ENCODE peak calls at places on chromosome 7, in eight cellular contexts. U is HCT116, R is fibroblast of lung, N is mesendoderm, Q is mammary epithelial cell, D is PC-3, K is SK-N-SH, A is Karpas-422. O is an unnamed sample.

GRCh38 chr7:110407242-110407641 is 683.7 kb upstream of the LRRN3 start:
- DNase-seq in U (no peak), R (no peak), N (no peak), Q (no peak), D (no peak), K (no peak), A (no peak), O (no peak)

GRCh38 chr7:28623863-28624262 is 211.5 kb downstream of the CREB5 start:
- DNase-seq in U (peak; percentile 23), R (no peak), N (peak; percentile 36), Q (peak; percentile 23), D (peak; percentile 48), K (peak; percentile 11), A (peak; percentile 77), O (no peak)

GRCh38 chr7:125568799-125569198 is 639.2 kb upstream of the POT1 start:
- DNase-seq in U (no peak), R (no peak), N (no peak), Q (no peak), D (no peak), K (no peak), A (no peak), O (no peak)

GRCh38 chr7:11343818-11344413 is 370.2 kb downstream of the PHF14 start:
- DNase-seq in U (peak; percentile 22), R (peak; percentile 30), N (peak; percentile 53), Q (peak; percentile 28), D (peak; percentile 78), K (peak; percentile 22), A (peak; percentile 86), O (no peak)

GRCh38 chr7:101507791-101508252 is 121.3 kb downstream of the MYL10 start:
- DNase-seq in U (peak; percentile 63), R (peak; percentile 26), N (peak; percentile 91), Q (peak; percentile 9), D (peak; percentile 64), K (peak; percentile 86), A (peak; percentile 83), O (peak; percentile 91)

GRCh38 chr7:11373546-11374142 is 400.0 kb downstream of the PHF14 start:
- DNase-seq in U (peak; percentile 23), R (peak; percentile 10), N (peak; percentile 24), Q (peak; percentile 3), D (peak; percentile 54), K (peak; percentile 14), A (peak; percentile 69), O (no peak)

GRCh38 chr7:47669178-47669878 is 87.4 kb upstream of the TNS3 start:
- DNase-seq in U (no peak), R (peak; percentile 97), N (peak; percentile 40), Q (peak; percentile 65), D (peak; percentile 92), K (no peak), A (peak; percentile 94), O (no peak)

GRCh38 chr7:921581-922333 is 32.7 kb downstream of the ADAP1 start:
- DNase-seq in U (no peak), R (no peak), N (no peak), Q (no peak), D (no peak), K (no peak), A (no peak), O (no peak)

GRCh38 chr7:8161398-8161828 is 100.6 kb downstream of the ICA1 start:
- DNase-seq in U (no peak), R (no peak), N (no peak), Q (no peak), D (no peak), K (no peak), A (no peak), O (no peak)

GRCh38 chr7:94423865-94424264 is 29.2 kb downstream of the COL1A2 start:
- DNase-seq in U (no peak), R (peak; percentile 73), N (no peak), Q (peak; percentile 43), D (peak; percentile 49), K (no peak), A (no peak), O (no peak)

GRCh38 chr7:128883622-128884549 is 21.2 kb downstream of the ATP6V1F start:
- DNase-seq in U (peak; percentile 58), R (peak; percentile 35), N (peak; percentile 83), Q (peak; percentile 47), D (peak; percentile 81), K (peak; percentile 96), A (peak; percentile 96), O (peak; percentile 97)

GRCh38 chr7:97971120-97971989 is 18.6 kb downstream of the OCM2 start:
- DNase-seq in U (no peak), R (peak; percentile 39), N (peak; percentile 14), Q (peak; percentile 33), D (peak; percentile 19), K (peak; percentile 55), A (peak; percentile 72), O (no peak)

GRCh38 chr7:130733866-130734524 is at the start of gene KLF14:
- DNase-seq in U (peak; percentile 10), R (peak; percentile 23), N (peak; percentile 39), Q (peak; percentile 19), D (no peak), K (peak; percentile 88), A (peak; percentile 50), O (peak; percentile 69)

GRCh38 chr7:39465055-39465929 is 100.9 kb upstream of the YAE1 start:
- DNase-seq in U (peak; percentile 56), R (peak; percentile 66), N (peak; percentile 82), Q (peak; percentile 39), D (peak; percentile 65), K (peak; percentile 63), A (peak; percentile 81), O (peak; percentile 82)

GRCh38 chr7:127474457-127474856 is 81.9 kb upstream of the ZNF800 start:
- DNase-seq in U (no peak), R (peak; percentile 11), N (peak; percentile 31), Q (peak; percentile 3), D (peak; percentile 3), K (no peak), A (no peak), O (no peak)

GRCh38 chr7:20513341-20513740 is 102.1 kb upstream of the ABCB5 start:
- DNase-seq in U (no peak), R (peak; percentile 71), N (no peak), Q (no peak), D (no peak), K (no peak), A (no peak), O (no peak)

GRCh38 chr7:900331-901040 is 24.1 kb downstream of the GET4 start:
- DNase-seq in U (no peak), R (no peak), N (no peak), Q (no peak), D (no peak), K (no peak), A (no peak), O (no peak)

GRCh38 chr7:124856299-124856888 is 73.2 kb downstream of the POT1 start:
- DNase-seq in U (peak; percentile 32), R (peak; percentile 42), N (peak; percentile 51), Q (peak; percentile 29), D (peak; percentile 67), K (peak; percentile 37), A (peak; percentile 79), O (no peak)

DNA sequence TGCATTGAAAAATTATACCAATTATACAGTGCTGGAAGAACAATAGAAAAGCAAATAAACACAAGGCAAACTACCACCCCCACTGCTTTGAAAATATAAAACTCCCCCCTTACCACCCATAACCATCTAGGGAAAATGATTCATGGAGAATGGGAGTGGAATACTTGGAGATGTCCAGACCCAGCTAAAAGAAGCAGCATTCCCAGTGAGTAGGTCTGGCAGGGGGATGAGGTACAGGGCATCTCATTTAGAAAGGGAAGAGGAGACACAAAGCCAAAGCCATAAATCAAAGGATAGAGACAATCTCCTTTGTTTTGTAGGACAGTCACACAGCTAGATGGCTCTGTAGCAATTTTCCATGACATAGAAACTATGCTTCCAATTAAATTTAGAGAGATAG is 36.0 kb upstream of the DGKI start:
- DNase-seq in U (no peak), R (peak; percentile 80), N (no peak), Q (no peak), D (peak; percentile 5), K (no peak), A (no peak), O (no peak)
- H3K9ac ChIP-seq in U (peak overlapping the region; percentile 34), R (no peak overlapping the region), N (no peak overlapping the region), Q (no peak overlapping the region), D (no peak overlapping the region), K (peak overlapping the region; percentile 59), A (no peak overlapping the region), O (no peak overlapping the region)

DNA sequence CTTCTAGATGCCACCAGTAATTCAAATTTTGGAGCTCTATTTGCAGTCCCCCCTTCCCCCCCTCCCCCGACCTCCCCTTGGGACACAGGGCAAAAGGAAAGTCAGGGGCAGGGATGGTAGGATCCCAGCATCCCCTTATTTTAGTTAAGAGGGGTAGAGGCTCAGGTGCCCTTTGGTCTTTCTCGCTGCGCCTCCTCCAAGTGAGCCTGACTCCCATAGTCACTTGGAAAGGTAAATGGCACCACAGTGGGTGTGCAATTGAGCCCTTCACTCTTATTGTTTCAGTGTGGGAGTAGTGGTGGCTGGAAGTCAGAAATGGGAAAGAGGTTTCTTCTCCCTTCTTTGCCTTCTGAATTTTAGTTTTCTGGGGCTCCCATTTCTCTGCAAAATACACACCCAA is 8.2 kb upstream of the FEZF1 start:
- DNase-seq in U (no peak), R (no peak), N (no peak), Q (no peak), D (no peak), K (no peak), A (no peak), O (peak; percentile 55)
- H3K27me3 ChIP-seq in U (no peaks in the 10 kb centered on the region), R (peaks cover 75% of the 10 kb centered on the region), N (peaks cover 42% of the 10 kb centered on the region), Q (peaks cover 73% of the 10 kb centered on the region), D (no peaks in the 10 kb centered on the region), K (peaks cover 95% of the 10 kb centered on the region), A (no peaks in the 10 kb centered on the region), O (peaks cover 100% of the 10 kb centered on the region)

DNA sequence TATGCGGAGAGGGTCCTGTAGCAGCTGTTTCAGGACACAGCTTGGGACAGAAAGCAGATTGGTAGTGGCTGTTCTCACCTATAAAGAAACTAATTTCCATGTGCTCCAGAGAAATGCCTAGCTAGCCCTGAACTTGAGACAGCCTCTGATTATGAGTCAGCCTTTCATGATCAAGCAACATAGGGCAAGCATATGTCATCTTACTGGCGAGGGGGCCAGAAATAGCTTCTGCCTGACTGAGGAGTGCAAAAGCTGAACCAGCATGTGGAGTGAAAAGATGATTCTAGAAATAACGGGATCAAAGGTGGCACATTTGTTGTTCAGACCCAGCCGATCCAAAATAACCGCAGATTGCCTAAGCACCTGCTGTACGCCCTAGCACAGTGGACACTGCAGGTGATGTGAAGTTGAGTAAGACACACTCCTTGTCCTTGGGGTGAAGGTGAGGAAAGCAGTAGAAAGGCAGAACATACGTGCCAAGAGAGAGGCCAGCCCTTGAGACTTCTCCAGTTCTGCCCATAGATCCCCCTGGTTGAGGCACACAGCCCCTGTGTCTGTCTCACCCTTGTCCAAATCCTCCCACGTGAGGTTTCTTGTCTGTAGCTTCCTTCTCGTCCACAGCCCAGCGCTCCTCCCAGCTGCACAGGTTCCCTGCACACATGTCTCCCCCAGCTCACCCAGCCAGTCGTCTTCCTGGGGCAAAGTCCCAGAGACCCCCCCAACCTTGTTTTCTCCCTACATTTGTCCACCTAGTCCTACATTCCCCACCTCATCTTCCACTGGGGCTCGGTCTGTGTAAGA is 2.7 kb upstream of the BCL7B start:
- DNase-seq in U (no peak), R (peak; percentile 90), N (no peak), Q (peak; percentile 63), D (peak; percentile 57), K (peak; percentile 24), A (no peak), O (no peak)
- H3K9ac ChIP-seq in U (no peak overlapping the region), R (no peak overlapping the region), N (no peak overlapping the region), Q (no peak overlapping the region), D (no peak overlapping the region), K (no peak overlapping the region), A (peak overlapping the region; percentile 36), O (no peak overlapping the region)

DNA sequence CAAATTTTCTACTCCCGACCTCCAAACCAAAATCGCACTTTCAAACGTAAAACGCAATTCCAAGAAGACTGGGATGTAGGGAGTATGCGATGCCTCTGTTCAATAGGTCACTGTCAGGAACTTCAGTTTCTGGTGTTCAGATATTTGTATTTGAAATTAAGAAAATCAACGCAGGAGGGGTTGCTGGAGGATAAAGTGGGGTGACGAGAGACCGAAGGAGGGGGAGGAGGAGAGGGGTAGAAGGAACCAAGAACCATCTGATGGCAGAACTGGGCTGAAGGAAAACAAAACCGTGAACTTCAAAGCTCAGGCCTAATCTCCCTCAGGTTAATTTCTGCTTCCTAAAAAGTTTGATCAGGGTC is 293.8 kb upstream of the NFE2L3 start:
- DNase-seq in U (no peak), R (no peak), N (no peak), Q (no peak), D (no peak), K (no peak), A (no peak), O (no peak)
- H3K27me3 ChIP-seq in U (peaks cover 16% of the 10 kb centered on the region), R (peaks cover 4% of the 10 kb centered on the region), N (peaks cover 22% of the 10 kb centered on the region), Q (no peaks in the 10 kb centered on the region), D (peaks cover 16% of the 10 kb centered on the region), K (peaks cover 74% of the 10 kb centered on the region), A (no peaks in the 10 kb centered on the region), O (peaks cover 56% of the 10 kb centered on the region)

O was measured in endodermal cell.